ENCODE peak calls at places on chromosome 1, in six cellular contexts. W is HepG2, Q is HCT116, E is K562, P is upper lobe of left lung, Y is GM12878. U is an unnamed sample.

GRCh38 chr1:219304227-219305226 is 130.8 kb downstream of the LYPLAL1 start:
- ATAC-seq in W (no peak), Q (no peak), E (no peak), P (peak; percentile 81), Y (no peak), U (no peak)

GRCh38 chr1:56644064-56644940 is 812 bp upstream of the PRKAA2 start:
- ATAC-seq in W (peak; percentile 51), Q (peak; percentile 35), E (no peak), P (peak; percentile 51), Y (no peak), U (peak; percentile 29)

GRCh38 chr1:186571771-186572170 is 108.5 kb downstream of the PTGS2 start:
- ATAC-seq in W (no peak), Q (no peak), E (no peak), P (no peak), Y (no peak), U (no peak)

GRCh38 chr1:156359973-156360372 is 9.0 kb upstream of the RHBG start:
- ATAC-seq in W (peak; percentile 17), Q (peak; percentile 73), E (peak; percentile 83), P (no peak), Y (no peak), U (no peak)

GRCh38 chr1:25566730-25567341 is 23.4 kb downstream of the LDLRAP1 start:
- ATAC-seq in W (no peak), Q (no peak), E (no peak), P (peak; percentile 43), Y (no peak), U (peak; percentile 83)

GRCh38 chr1:224718470-224719053 is 102.4 kb downstream of the CNIH3 start:
- ATAC-seq in W (no peak), Q (no peak), E (no peak), P (no peak), Y (no peak), U (no peak)

GRCh38 chr1:77386276-77386675 is 104.5 kb downstream of the AK5 start:
- ATAC-seq in W (no peak), Q (no peak), E (no peak), P (no peak), Y (no peak), U (no peak)

GRCh38 chr1:166920561-166921475 is 44.8 kb upstream of the TADA1 start:
- ATAC-seq in W (no peak), Q (no peak), E (no peak), P (peak; percentile 72), Y (peak; percentile 49), U (peak; percentile 59)

GRCh38 chr1:155186955-155187891 is 13.6 kb downstream of the TRIM46 start:
- ATAC-seq in W (peak; percentile 18), Q (no peak), E (no peak), P (peak; percentile 22), Y (no peak), U (no peak)

GRCh38 chr1:243409284-243409683 is 153.4 kb downstream of the SDCCAG8 start:
- ATAC-seq in W (no peak), Q (no peak), E (peak; percentile 75), P (no peak), Y (peak; percentile 50), U (no peak)

GRCh38 chr1:63322944-63323865 is 838 bp downstream of the FOXD3 start:
- ATAC-seq in W (no peak), Q (no peak), E (peak; percentile 26), P (peak; percentile 7), Y (no peak), U (no peak)

GRCh38 chr1:56355422-56355821 is 223.9 kb downstream of the PLPP3 start:
- ATAC-seq in W (no peak), Q (no peak), E (no peak), P (no peak), Y (no peak), U (no peak)

GRCh38 chr1:109923131-109923945 is 12.7 kb downstream of the CSF1 start:
- ATAC-seq in W (peak; percentile 83), Q (peak; percentile 93), E (peak; percentile 89), P (no peak), Y (peak; percentile 76), U (no peak)

GRCh38 chr1:59433440-59433813 is 136.5 kb downstream of the FGGY start:
- ATAC-seq in W (peak; percentile 22), Q (no peak), E (no peak), P (peak; percentile 61), Y (no peak), U (no peak)

GRCh38 chr1:158527190-158527815 is 26.9 kb downstream of the OR6Y1 start:
- ATAC-seq in W (peak; percentile 71), Q (peak; percentile 44), E (peak; percentile 68), P (peak; percentile 61), Y (no peak), U (no peak)

GRCh38 chr1:172939475-172939874 is 111.3 kb downstream of the TNFSF18 start:
- ATAC-seq in W (no peak), Q (no peak), E (no peak), P (no peak), Y (no peak), U (no peak)

GRCh38 chr1:77342745-77343144 is 60.9 kb downstream of the AK5 start:
- ATAC-seq in W (no peak), Q (no peak), E (no peak), P (no peak), Y (no peak), U (no peak)

GRCh38 chr1:159014851-159015250 is 5.1 kb downstream of the IFI16 start:
- ATAC-seq in W (no peak), Q (no peak), E (no peak), P (no peak), Y (peak; percentile 7), U (no peak)

GRCh38 chr1:93874025-93874651 is 4.9 kb downstream of the DNTTIP2 start:
- ATAC-seq in W (peak; percentile 50), Q (no peak), E (peak; percentile 12), P (no peak), Y (peak; percentile 37), U (no peak)

GRCh38 chr1:56080123-56080522 is 499.2 kb downstream of the PLPP3 start:
- ATAC-seq in W (no peak), Q (no peak), E (no peak), P (no peak), Y (no peak), U (no peak)

GRCh38 chr1:160813215-160813614 is 17.2 kb downstream of the LY9 start:
- ATAC-seq in W (no peak), Q (peak; percentile 98), E (peak; percentile 83), P (no peak), Y (peak; percentile 78), U (no peak)
- TF ChIP-seq POLR2A in W (no peak), Q (no peak), E (no peak), P (no peak), Y (no peak), U (no peak)

GRCh38 chr1:178224358-178224757 is 130.5 kb downstream of the RASAL2 start:
- ATAC-seq in W (no peak), Q (no peak), E (no peak), P (no peak), Y (no peak), U (no peak)
- TF ChIP-seq CTCF in W (no peak), Q (no peak), E (no peak), P (no peak), Y (no peak), U (no peak)

DNA sequence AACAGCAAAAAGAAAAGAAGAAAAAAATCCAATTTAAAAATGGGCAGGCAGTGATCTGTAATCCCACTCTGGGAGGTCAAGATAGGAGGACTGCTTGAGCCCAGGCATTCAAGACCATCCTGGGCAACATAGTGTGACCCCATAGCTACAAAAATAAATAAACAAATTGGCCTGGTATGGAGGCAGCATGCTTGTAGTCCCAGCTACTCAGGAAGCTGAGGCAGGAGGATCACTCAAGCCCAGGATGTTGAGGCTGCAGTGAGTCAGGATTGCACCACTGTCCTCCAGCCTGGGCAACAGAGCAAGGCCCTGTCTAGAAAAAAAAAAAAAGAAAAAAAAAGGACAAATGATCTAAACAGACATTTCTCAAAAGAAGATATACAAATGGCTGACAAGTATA is 99.6 kb downstream of the EIF4G3 start:
- ATAC-seq in W (no peak), Q (no peak), E (peak; percentile 62), P (peak; percentile 76), Y (no peak), U (no peak)
- TF ChIP-seq POLR2AphosphoS5 in W (no peak), Q (no peak), E (no peak), P (no peak), Y (no peak), U (no peak)

GRCh38 chr1:181128592-181129497 is 40.3 kb downstream of the IER5 start:
- ATAC-seq in W (no peak), Q (no peak), E (peak; percentile 63), P (peak; percentile 67), Y (peak; percentile 66), U (peak; percentile 43)
- TF ChIP-seq POLR2A in W (no peak), Q (no peak), E (no peak), P (no peak), Y (peak; percentile 57), U (no peak)

GRCh38 chr1:20343149-20343936 is 52.7 kb downstream of the VWA5B1 start:
- ATAC-seq in W (no peak), Q (peak; percentile 69), E (peak; percentile 97), P (peak; percentile 52), Y (no peak), U (no peak)

GRCh38 chr1:20336105-20336605 is 45.5 kb downstream of the VWA5B1 start:
- ATAC-seq in W (no peak), Q (peak; percentile 62), E (no peak), P (no peak), Y (no peak), U (no peak)

GRCh38 chr1:20342294-20343148 is 51.8 kb downstream of the VWA5B1 start:
- ATAC-seq in W (no peak), Q (no peak), E (no peak), P (no peak), Y (no peak), U (no peak)

GRCh38 chr1:20337581-20337980 is 46.9 kb downstream of the VWA5B1 start:
- ATAC-seq in W (no peak), Q (no peak), E (no peak), P (no peak), Y (no peak), U (no peak)

DNA sequence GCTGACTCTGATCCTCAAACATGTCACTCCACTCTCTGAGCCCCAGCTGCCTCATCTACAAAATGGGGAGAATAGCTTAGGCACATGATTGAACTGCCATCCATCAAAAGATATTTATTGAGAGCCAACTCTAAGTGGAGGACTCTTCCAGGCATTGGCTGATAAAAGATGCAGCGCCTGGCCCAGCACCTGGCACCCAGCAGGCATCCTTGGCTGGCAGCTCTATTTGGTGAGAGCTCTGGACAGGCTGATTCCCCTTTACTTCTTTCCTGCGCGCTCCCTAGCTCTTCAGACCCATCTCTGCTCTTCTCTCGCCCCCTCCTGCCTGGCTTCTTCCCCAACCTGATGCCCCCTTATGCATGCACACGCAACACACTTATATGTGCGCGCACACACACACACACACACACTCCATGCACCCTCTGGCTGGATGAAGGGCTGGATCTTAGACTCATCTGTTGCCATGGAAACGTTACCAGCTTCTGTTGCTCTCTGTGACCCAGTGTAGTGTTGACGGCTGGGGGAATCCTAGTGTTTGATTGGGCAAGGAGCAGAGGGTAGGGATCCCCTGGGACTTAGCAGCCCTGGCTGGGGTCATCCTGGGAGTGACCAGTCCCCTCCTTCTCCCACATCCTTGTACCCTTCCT is 49.3 kb downstream of the VWA5B1 start:
- ATAC-seq in W (no peak), Q (no peak), E (no peak), P (no peak), Y (no peak), U (no peak)
- TF ChIP-seq CTCF in W (no peak), Q (no peak), E (no peak), P (no peak), Y (no peak), U (no peak)

U was measured in gastroesophageal sphincter.